ENCODE peak calls at places on chromosomes 6 and 20, in four cellular contexts. One of them, this sample, is unnamed.

GRCh38 chr6:142420822-142421221 is 119.0 kb downstream of the ADGRG6 start:
- DNase-seq in HFF-Myc: no peak
- DNase-seq in BJ: no peak
- DNase-seq in adipocyte: no peak
- DNase-seq in this sample: no peak

GRCh38 chr6:8182209-8182845 is 80.0 kb upstream of the EEF1E1 start:
- DNase-seq in HFF-Myc: no peak
- DNase-seq in BJ: no peak
- DNase-seq in adipocyte: peak
- DNase-seq in this sample: no peak

GRCh38 chr6:109611502-109611901 is 79.5 kb downstream of the AK9 start:
- DNase-seq in HFF-Myc: no peak
- DNase-seq in BJ: no peak
- DNase-seq in adipocyte: no peak
- DNase-seq in this sample: no peak

GRCh38 chr6:158018851-158019361 is 37.2 kb downstream of the SYNJ2 start:
- DNase-seq in HFF-Myc: no peak
- DNase-seq in BJ: no peak
- DNase-seq in adipocyte: peak
- DNase-seq in this sample: no peak

GRCh38 chr6:158765509-158766068 is 53.6 kb downstream of the EZR start:
- DNase-seq in HFF-Myc: no peak
- DNase-seq in BJ: no peak
- DNase-seq in adipocyte: no peak
- DNase-seq in this sample: no peak

GRCh38 chr6:153210083-153210482 is 79.0 kb upstream of the RGS17 start:
- DNase-seq in HFF-Myc: peak
- DNase-seq in BJ: no peak
- DNase-seq in adipocyte: peak
- DNase-seq in this sample: peak

GRCh38 chr6:52990342-52990741 is 4.7 kb downstream of the GSTA4 start:
- DNase-seq in HFF-Myc: no peak
- DNase-seq in BJ: no peak
- DNase-seq in adipocyte: peak
- DNase-seq in this sample: no peak

GRCh38 chr6:125872259-125872921 is 81.6 kb downstream of the NCOA7 start:
- DNase-seq in HFF-Myc: no peak
- DNase-seq in BJ: peak
- DNase-seq in adipocyte: peak
- DNase-seq in this sample: no peak

GRCh38 chr6:106513813-106514212 is 115.5 kb downstream of the RTN4IP1 start:
- DNase-seq in HFF-Myc: no peak
- DNase-seq in BJ: no peak
- DNase-seq in adipocyte: no peak
- DNase-seq in this sample: no peak

GRCh38 chr6:29011276-29011734 is 6.2 kb upstream of the ZNF311 start:
- DNase-seq in HFF-Myc: no peak
- DNase-seq in BJ: no peak
- DNase-seq in adipocyte: peak
- DNase-seq in this sample: no peak

GRCh38 chr6:10449751-10450150 is 34.9 kb upstream of the TFAP2A start:
- DNase-seq in HFF-Myc: no peak
- DNase-seq in BJ: no peak
- DNase-seq in adipocyte: no peak
- DNase-seq in this sample: no peak

GRCh38 chr20:52179331-52180166 is 12.0 kb downstream of the ZFP64 start:
- DNase-seq in HFF-Myc: no peak
- DNase-seq in BJ: no peak
- DNase-seq in adipocyte: no peak
- DNase-seq in this sample: no peak

GRCh38 chr20:9200196-9200595 is 131.3 kb downstream of the PLCB4 start:
- DNase-seq in HFF-Myc: no peak
- DNase-seq in BJ: no peak
- DNase-seq in adipocyte: no peak
- DNase-seq in this sample: no peak

GRCh38 chr6:68054776-68055175 is 580.3 kb upstream of the ADGRB3 start:
- DNase-seq in HFF-Myc: no peak
- DNase-seq in BJ: no peak
- DNase-seq in adipocyte: peak
- DNase-seq in this sample: no peak

GRCh38 chr6:41641352-41641925 is 3.2 kb downstream of the MDFI start:
- DNase-seq in HFF-Myc: no peak
- DNase-seq in BJ: no peak
- DNase-seq in adipocyte: no peak
- DNase-seq in this sample: no peak

GRCh38 chr6:41643899-41644269 is 5.6 kb downstream of the MDFI start:
- DNase-seq in HFF-Myc: no peak
- DNase-seq in BJ: no peak
- DNase-seq in adipocyte: no peak
- DNase-seq in this sample: no peak

GRCh38 chr6:41640436-41640835 is 2.2 kb downstream of the MDFI start:
- DNase-seq in HFF-Myc: no peak
- DNase-seq in BJ: no peak
- DNase-seq in adipocyte: no peak
- DNase-seq in this sample: no peak

GRCh38 chr6:41642960-41643898 is 5.0 kb downstream of the MDFI start:
- DNase-seq in HFF-Myc: no peak
- DNase-seq in BJ: no peak
- DNase-seq in adipocyte: no peak
- DNase-seq in this sample: no peak

DNA sequence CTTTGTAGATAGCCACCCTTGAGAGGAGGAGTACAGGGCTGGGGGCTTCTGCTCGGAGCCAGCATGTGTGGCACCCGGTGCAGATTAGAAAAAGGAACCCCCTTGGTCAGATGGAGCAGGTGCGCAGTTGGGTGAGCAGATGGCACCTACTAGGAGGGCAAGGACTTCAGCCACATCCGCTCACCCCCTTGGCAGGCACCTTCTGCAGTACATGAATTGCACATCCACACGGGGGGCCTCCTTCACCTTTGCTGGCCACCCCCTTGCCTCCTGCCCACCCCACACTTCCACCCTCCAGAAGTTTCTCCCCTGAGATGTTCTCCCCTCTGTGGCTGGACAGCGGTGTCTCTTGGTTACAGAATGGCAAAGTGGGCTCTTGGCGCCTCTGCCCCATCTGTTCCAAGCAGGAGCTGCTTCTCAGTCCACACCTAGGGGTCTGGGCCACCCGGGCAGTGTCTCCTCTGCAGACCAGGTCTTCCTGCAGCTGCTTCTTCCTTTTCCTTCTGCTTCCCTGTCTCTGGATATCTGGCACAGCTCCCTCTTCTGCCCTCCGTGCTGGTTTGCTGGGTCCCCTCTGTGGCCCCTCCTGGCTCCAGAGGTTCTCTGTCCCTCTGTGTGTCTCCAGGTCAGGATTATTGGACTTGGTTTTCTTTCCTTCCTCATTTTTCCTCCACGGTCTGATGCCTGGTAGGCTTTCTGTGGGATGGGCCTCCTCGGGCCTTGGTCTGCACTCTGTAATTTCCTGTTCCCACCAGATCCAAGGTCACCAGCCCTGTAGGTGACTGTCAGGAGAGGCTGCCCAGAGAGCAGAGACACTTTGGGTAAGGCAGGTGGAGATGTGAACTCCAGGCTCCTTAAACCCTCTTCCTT is 4.1 kb downstream of the MDFI start:
- DNase-seq in HFF-Myc: no peak
- DNase-seq in BJ: no peak
- DNase-seq in adipocyte: no peak
- DNase-seq in this sample: no peak
- H3K4me3 ChIP-seq in HFF-Myc: no peak
- H3K4me3 ChIP-seq in BJ: no peak
- H3K4me3 ChIP-seq in adipocyte: no peak
- H3K4me3 ChIP-seq in this sample: no peak

GRCh38 chr6:136547871-136548270 is 2.4 kb downstream of the MAP7 start:
- DNase-seq in HFF-Myc: no peak
- DNase-seq in BJ: no peak
- DNase-seq in adipocyte: no peak
- DNase-seq in this sample: no peak

GRCh38 chr6:136547336-136547735 is 2.9 kb downstream of the MAP7 start:
- DNase-seq in HFF-Myc: no peak
- DNase-seq in BJ: peak
- DNase-seq in adipocyte: peak
- DNase-seq in this sample: no peak

GRCh38 chr6:136550045-136550329 is 235 bp downstream of the MAP7 start:
- DNase-seq in HFF-Myc: no peak
- DNase-seq in BJ: no peak
- DNase-seq in adipocyte: peak
- DNase-seq in this sample: no peak

GRCh38 chr6:136549359-136550044 is 720 bp downstream of the MAP7 start:
- DNase-seq in HFF-Myc: no peak
- DNase-seq in BJ: no peak
- DNase-seq in adipocyte: peak
- DNase-seq in this sample: no peak

GRCh38 chr6:136548582-136549330 is 1.5 kb downstream of the MAP7 start:
- DNase-seq in HFF-Myc: no peak
- DNase-seq in BJ: no peak
- DNase-seq in adipocyte: no peak
- DNase-seq in this sample: no peak
- H3K4me3 ChIP-seq in HFF-Myc: no peak
- H3K4me3 ChIP-seq in BJ: no peak
- H3K4me3 ChIP-seq in adipocyte: no peak
- H3K4me3 ChIP-seq in this sample: no peak

DNA sequence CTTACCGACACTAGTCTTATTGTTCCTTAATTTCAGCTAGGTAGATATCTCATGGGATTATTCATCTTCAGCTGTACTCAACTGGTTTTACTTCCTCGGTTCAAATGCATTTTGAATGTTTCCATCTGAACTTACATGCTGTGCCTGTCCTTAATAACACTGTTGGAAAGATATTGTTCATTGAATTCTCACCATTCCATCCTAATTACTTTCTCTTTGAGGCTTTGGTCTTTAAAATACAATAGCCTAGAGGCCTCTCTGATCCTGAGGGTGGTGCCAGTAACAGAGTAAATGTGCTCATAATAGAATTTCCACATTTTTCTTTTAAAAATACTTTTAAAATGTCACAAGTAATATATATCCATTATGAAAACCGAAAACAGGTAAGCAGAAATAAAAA is 54.0 kb downstream of the IL20RA start:
- DNase-seq in HFF-Myc: no peak
- DNase-seq in BJ: no peak
- DNase-seq in adipocyte: no peak
- DNase-seq in this sample: no peak
- H3K4me3 ChIP-seq in HFF-Myc: no peak
- H3K4me3 ChIP-seq in BJ: no peak
- H3K4me3 ChIP-seq in adipocyte: no peak
- H3K4me3 ChIP-seq in this sample: no peak

GRCh38 chr6:27141472-27142015 is 106.0 kb upstream of the PRSS16 start:
- DNase-seq in HFF-Myc: no peak
- DNase-seq in BJ: no peak
- DNase-seq in adipocyte: no peak
- DNase-seq in this sample: no peak

GRCh38 chr6:27143474-27144026 is 104.0 kb upstream of the PRSS16 start:
- DNase-seq in HFF-Myc: no peak
- DNase-seq in BJ: no peak
- DNase-seq in adipocyte: no peak
- DNase-seq in this sample: no peak

GRCh38 chr6:27146706-27147507 is 100.6 kb upstream of the PRSS16 start:
- DNase-seq in HFF-Myc: peak
- DNase-seq in BJ: peak
- DNase-seq in adipocyte: peak
- DNase-seq in this sample: peak

GRCh38 chr6:27145731-27146455 is 101.6 kb upstream of the PRSS16 start:
- DNase-seq in HFF-Myc: peak
- DNase-seq in BJ: no peak
- DNase-seq in adipocyte: peak
- DNase-seq in this sample: peak

DNA sequence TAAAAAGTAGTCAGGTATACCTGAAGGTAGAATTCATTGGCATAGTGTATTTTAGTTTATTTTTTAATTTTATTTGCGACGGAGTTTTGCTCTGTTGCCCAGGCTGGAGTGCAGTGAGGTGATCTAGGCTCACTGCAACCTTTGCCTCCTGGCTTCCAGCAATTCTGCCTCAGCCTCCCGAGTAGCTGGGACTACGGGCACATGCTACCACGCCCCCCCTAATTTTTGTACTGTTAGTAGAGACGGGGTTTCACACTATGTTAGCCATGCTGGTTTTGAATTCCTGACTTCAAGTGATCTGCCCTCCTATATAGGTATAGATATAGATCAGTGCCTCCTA is 102.8 kb upstream of the PRSS16 start:
- DNase-seq in HFF-Myc: no peak
- DNase-seq in BJ: no peak
- DNase-seq in adipocyte: no peak
- DNase-seq in this sample: no peak
- H3K4me3 ChIP-seq in HFF-Myc: peak
- H3K4me3 ChIP-seq in BJ: peak
- H3K4me3 ChIP-seq in adipocyte: peak
- H3K4me3 ChIP-seq in this sample: peak

DNA sequence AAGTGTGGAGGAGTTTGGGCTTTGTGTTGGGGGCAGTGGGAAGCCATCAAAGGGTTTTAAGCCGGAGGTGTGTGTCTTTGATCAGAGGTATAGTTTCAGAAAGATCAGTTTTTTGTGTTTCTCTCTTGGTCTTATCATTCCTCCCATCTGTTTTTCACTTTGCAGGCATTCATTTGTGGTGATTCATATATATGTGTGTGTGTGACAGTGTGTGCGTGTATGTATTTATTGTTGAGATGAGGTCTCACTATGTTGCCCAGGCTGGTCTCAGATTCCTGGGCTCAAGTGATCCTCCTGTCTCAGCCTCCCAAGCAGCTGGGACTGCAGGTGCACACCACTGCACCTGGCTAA is 11.1 kb upstream of the SERINC3 start:
- DNase-seq in HFF-Myc: no peak
- DNase-seq in BJ: no peak
- DNase-seq in adipocyte: peak
- DNase-seq in this sample: no peak
- H3K4me3 ChIP-seq in HFF-Myc: peak
- H3K4me3 ChIP-seq in BJ: peak
- H3K4me3 ChIP-seq in adipocyte: peak
- H3K4me3 ChIP-seq in this sample: peak

DNA sequence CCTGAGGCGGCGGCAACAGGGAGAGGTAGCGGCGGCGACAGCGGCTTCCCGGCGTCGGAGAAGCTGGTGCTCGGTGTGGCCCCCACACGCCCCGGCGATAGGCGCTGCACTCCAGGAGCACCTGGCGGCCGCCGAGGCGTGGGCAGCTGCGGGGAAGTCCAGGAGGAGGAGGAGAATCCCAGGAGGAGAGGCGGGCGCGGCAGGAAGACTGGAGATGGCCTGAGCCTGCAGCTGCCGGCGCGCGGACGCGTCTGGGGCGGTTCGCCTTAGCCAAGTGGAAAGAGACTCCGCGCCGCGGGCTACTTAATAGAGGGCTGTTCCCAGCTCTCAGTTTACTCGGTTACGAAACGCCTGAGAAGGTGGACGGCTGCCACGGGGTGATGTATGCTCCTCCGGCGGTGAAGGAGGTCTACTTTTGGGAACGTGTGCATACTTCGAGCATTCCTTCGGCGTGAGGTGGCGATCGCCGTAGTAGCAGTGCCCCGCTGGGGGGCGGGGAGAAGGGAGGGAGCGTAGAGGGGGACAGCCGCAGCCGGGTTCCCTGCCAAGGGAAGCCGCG is at the start of gene COL12A1:
- DNase-seq in HFF-Myc: peak
- DNase-seq in BJ: peak
- DNase-seq in adipocyte: peak
- DNase-seq in this sample: peak
- H3K4me3 ChIP-seq in HFF-Myc: peak
- H3K4me3 ChIP-seq in BJ: peak
- H3K4me3 ChIP-seq in adipocyte: peak
- H3K4me3 ChIP-seq in this sample: peak

GRCh38 chr6:133568970-133569889 is 319.7 kb upstream of the TCF21 start:
- DNase-seq in HFF-Myc: no peak
- DNase-seq in BJ: peak
- DNase-seq in adipocyte: peak
- DNase-seq in this sample: peak
- H3K4me3 ChIP-seq in HFF-Myc: peak
- H3K4me3 ChIP-seq in BJ: peak
- H3K4me3 ChIP-seq in adipocyte: peak
- H3K4me3 ChIP-seq in this sample: peak